ENCODE peak calls at places on chromosomes 6 and 20, in four cellular contexts. N is HepG2, B is K562, T is GM12878. D is an unnamed sample.

GRCh38 chr6:3227363-3228045 is at the start of gene TUBB2B:
- DNase-seq in N (no peak), B (no peak), T (no peak), D (peak; percentile 91)

GRCh38 chr20:43564993-43565757 is 6.3 kb downstream of the SGK2 start:
- DNase-seq in B (no peak), T (no peak), N (no peak), D (no peak)

GRCh38 chr20:15740046-15740775 is 833.0 kb downstream of the KIF16B start:
- DNase-seq in N (no peak), T (no peak), B (no peak), D (no peak)

GRCh38 chr6:41409489-41409888 is 74.1 kb downstream of the NCR2 start:
- DNase-seq in B (no peak), N (no peak), T (no peak), D (no peak)

GRCh38 chr20:4060054-4060795 is 44.9 kb upstream of the RNF24 start:
- DNase-seq in T (peak; percentile 40), B (no peak), N (no peak), D (no peak)

GRCh38 chr6:80126657-80127350 is 20.3 kb downstream of the BCKDHB start:
- DNase-seq in T (no peak), N (no peak), B (no peak), D (no peak)

GRCh38 chr6:111642463-111643158 is 36.9 kb upstream of the TRAF3IP2 start:
- DNase-seq in N (peak; percentile 80), T (peak; percentile 21), B (peak; percentile 73), D (peak; percentile 69)

GRCh38 chr6:155026366-155027045 is 31.4 kb downstream of the TIAM2 start:
- DNase-seq in B (no peak), N (peak; percentile 41), T (no peak), D (no peak)

GRCh38 chr20:61934716-61935530 is 130.8 kb downstream of the TAF4 start:
- DNase-seq in N (no peak), B (no peak), T (no peak), D (peak; percentile 14)

GRCh38 chr6:71534916-71535315 is 246.3 kb downstream of the OGFRL1 start:
- DNase-seq in B (no peak), T (no peak), N (no peak), D (no peak)

GRCh38 chr6:54315692-54316091 is 7.5 kb downstream of the TINAG start:
- DNase-seq in B (no peak), T (no peak), N (no peak), D (no peak)

GRCh38 chr6:35489995-35490791 is 6.7 kb downstream of the TEAD3 start:
- DNase-seq in T (no peak), B (peak; percentile 85), N (no peak), D (peak; percentile 87)

GRCh38 chr6:37209461-37210205 is 39.7 kb downstream of the PIM1 start:
- DNase-seq in N (no peak), B (peak; percentile 17), T (no peak), D (no peak)

GRCh38 chr20:7714549-7714948 is 225.7 kb downstream of the HAO1 start:
- DNase-seq in B (no peak), T (no peak), N (peak; percentile 72), D (no peak)

GRCh38 chr6:32843321-32843978 is 397 bp downstream of the PSMB8 start:
- DNase-seq in B (no peak), T (no peak), N (no peak), D (peak; percentile 54)

GRCh38 chr6:168208436-168208835 is 111.1 kb downstream of the DACT2 start:
- DNase-seq in N (no peak), B (no peak), T (no peak), D (no peak)

GRCh38 chr6:75489025-75489424 is 4.6 kb downstream of the FILIP1 start:
- DNase-seq in B (no peak), T (no peak), N (no peak), D (no peak)

GRCh38 chr6:129844118-129844891 is 16.8 kb downstream of the TMEM244 start:
- DNase-seq in B (no peak), T (no peak), N (no peak), D (no peak)

GRCh38 chr20:41497186-41497895 is 120.8 kb downstream of the CHD6 start:
- DNase-seq in B (no peak), N (peak; percentile 93), T (no peak), D (no peak)

GRCh38 chr6:14730654-14731053 is 515.2 kb upstream of the JARID2 start:
- DNase-seq in T (no peak), B (no peak), N (no peak), D (no peak)

GRCh38 chr20:17875106-17875980 is 93.3 kb downstream of the SNX5 start:
- DNase-seq in T (no peak), N (peak; percentile 92), B (no peak), D (no peak)

GRCh38 chr6:99761701-99762100 is 155.1 kb downstream of the PRDM13 start:
- DNase-seq in N (no peak), T (no peak), B (no peak), D (no peak)

GRCh38 chr6:167761794-167762258 is 64.9 kb upstream of the AFDN start:
- DNase-seq in B (no peak), N (peak; percentile 73), T (no peak), D (no peak)

GRCh38 chr6:3456395-3456767 is 469 bp downstream of the SLC22A23 start:
- DNase-seq in B (no peak), T (no peak), N (no peak), D (no peak)

GRCh38 chr6:149990672-149991402 is 27.1 kb downstream of the ULBP1 start:
- DNase-seq in N (no peak), T (no peak), B (no peak), D (peak; percentile 41)

GRCh38 chr20:44489931-44490330 is 14.3 kb downstream of the TTPAL start:
- DNase-seq in T (peak; percentile 51), N (no peak), B (no peak), D (no peak)

GRCh38 chr6:151148111-151148510 is 91.7 kb upstream of the AKAP12 start:
- DNase-seq in T (no peak), B (no peak), N (no peak), D (no peak)

GRCh38 chr20:21323640-21324039 is 20.5 kb downstream of the XRN2 start:
- DNase-seq in T (no peak), B (peak; percentile 55), N (no peak), D (no peak)

GRCh38 chr20:58623579-58624473 is 27.3 kb upstream of the STX16 start:
- DNase-seq in N (peak; percentile 68), T (no peak), B (peak; percentile 88), D (no peak)

GRCh38 chr20:17884318-17885003 is 84.1 kb downstream of the SNX5 start:
- DNase-seq in B (no peak), T (no peak), N (no peak), D (no peak)

GRCh38 chr20:45924391-45925261 is 9.9 kb upstream of the PCIF1 start:
- DNase-seq in T (no peak), N (peak; percentile 66), B (no peak), D (no peak)

GRCh38 chr6:77463881-77464867 is 883 bp upstream of the HTR1B start:
- DNase-seq in T (no peak), B (no peak), N (no peak), D (peak; percentile 77)

GRCh38 chr20:63685269-63686026 is 11.0 kb upstream of the TNFRSF6B start:
- DNase-seq in N (no peak), T (no peak), B (no peak), D (no peak)

GRCh38 chr20:49768204-49769124 is 44.2 kb upstream of the SLC9A8 start:
- DNase-seq in T (peak; percentile 31), B (no peak), N (peak; percentile 100), D (peak; percentile 34)

GRCh38 chr20:35091808-35092523 is 641 bp downstream of the TRPC4AP start:
- DNase-seq in B (peak; percentile 41), N (peak; percentile 44), T (no peak), D (no peak)

GRCh38 chr6:84871925-84872324 is 107.5 kb upstream of the TBX18 start:
- DNase-seq in N (no peak), B (no peak), T (no peak), D (no peak)
- TF ChIP-seq TCF7 in N (no peak), B (no peak), T (no peak), D (no peak)

DNA sequence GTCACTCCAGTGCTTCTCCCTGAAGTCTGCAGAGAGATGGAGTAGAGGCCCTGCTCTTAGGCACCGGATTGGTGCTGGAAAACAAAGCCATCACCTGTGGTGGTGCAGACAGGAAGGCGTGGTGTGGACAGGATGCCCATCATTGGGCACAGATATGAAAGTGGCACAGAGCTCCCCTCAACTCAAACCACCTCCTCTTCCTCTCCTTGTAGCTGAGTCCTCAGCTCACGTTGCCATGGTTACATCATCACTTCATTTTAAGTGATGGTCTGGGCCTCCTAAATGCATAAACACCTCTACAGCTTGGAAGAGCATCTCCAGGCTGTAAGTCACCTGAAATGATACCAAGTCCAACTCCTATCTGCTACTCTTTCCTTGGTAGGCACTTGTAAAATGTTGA is 8.0 kb upstream of the RTF2 start:
- DNase-seq in N (no peak), B (no peak), T (no peak), D (no peak)
- TF ChIP-seq CREB1 in N (no peak), B (no peak), T (no peak), D (no peak)

GRCh38 chr6:19210849-19211590 is 626.1 kb upstream of the ID4 start:
- DNase-seq in T (no peak), B (peak; percentile 42), N (peak; percentile 20), D (peak; percentile 83)
- TF ChIP-seq ETV6 in T (no peak), B (no peak), N (no peak), D (no peak)

DNA sequence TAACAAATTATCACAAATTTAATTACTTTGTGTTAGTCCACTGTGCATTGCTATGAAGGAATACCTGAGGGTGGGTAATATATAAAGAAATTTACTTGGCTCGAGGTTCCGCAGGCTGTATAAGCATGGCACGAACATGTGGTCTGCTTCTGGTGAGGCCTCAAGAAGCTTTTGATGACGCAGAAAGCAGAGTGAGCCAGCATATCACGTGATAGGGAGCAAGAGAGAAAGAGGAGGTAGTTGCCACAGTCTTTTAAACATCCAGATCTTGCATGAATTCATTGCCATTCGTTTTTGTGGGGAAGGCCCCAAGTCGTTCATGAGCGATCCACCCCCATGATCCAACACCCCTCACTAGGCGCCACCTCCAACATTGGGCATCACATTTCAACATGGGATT is 733.7 kb downstream of the GRIK2 start:
- DNase-seq in N (no peak), T (no peak), B (no peak), D (no peak)
- TF ChIP-seq TCF7 in N (no peak), T (no peak), B (no peak), D (no peak)

GRCh38 chr6:170308761-170309160 is 2.2 kb downstream of the FAM120B start:
- DNase-seq in T (no peak), B (no peak), N (no peak), D (no peak)

GRCh38 chr6:170301184-170301583 is 5.4 kb upstream of the FAM120B start:
- DNase-seq in T (no peak), B (no peak), N (no peak), D (no peak)

GRCh38 chr6:170307080-170307545 is 555 bp downstream of the FAM120B start:
- DNase-seq in B (no peak), T (no peak), N (no peak), D (no peak)

GRCh38 chr6:170306324-170307079 is at the start of gene FAM120B:
- DNase-seq in N (peak; percentile 94), B (peak; percentile 98), T (peak; percentile 72), D (peak; percentile 70)

GRCh38 chr6:170305772-170306323 is 710 bp upstream of the FAM120B start:
- DNase-seq in N (no peak), T (no peak), B (no peak), D (no peak)
- TF ChIP-seq CREB1 in N (no peak), T (no peak), B (no peak), D (peak; percentile 17)

GRCh38 chr6:68572525-68572924 is 62.6 kb upstream of the ADGRB3 start:
- DNase-seq in B (peak; percentile 83), T (peak; percentile 3), N (peak; percentile 62), D (peak; percentile 63)
- TF ChIP-seq ETV6 in B (no peak), T (no peak), N (no peak), D (no peak)

GRCh38 chr6:144547409-144547808 is 262.3 kb downstream of the UTRN start:
- DNase-seq in T (no peak), B (no peak), N (no peak), D (no peak)
- TF ChIP-seq TCF7 in T (no peak), B (no peak), N (no peak), D (no peak)

D was measured in WTC11.